ENCODE peak calls at places on chromosomes 12 and 14, in six cellular contexts. Z, E, O, N, X and K are unnamed samples.

GRCh38 chr12:124194521-124195225 is 100.2 kb upstream of the RFLNA start:
- DNase-seq in Z (no peak), E (no peak), O (no peak), N (no peak), X (no peak), K (no peak)

GRCh38 chr12:123027726-123028445 is 47.4 kb downstream of the ARL6IP4 start:
- DNase-seq in Z (no peak), E (no peak), O (no peak), N (no peak), X (no peak), K (no peak)

GRCh38 chr12:28222959-28223662 is 32.9 kb downstream of the CCDC91 start:
- DNase-seq in Z (no peak), E (no peak), O (peak; percentile 11), N (peak; percentile 4), X (no peak), K (no peak)

GRCh38 chr12:59780605-59781135 is 184.8 kb downstream of the SLC16A7 start:
- DNase-seq in Z (no peak), E (no peak), O (no peak), N (no peak), X (peak; percentile 70), K (no peak)

GRCh38 chr12:116236148-116236731 is 41.3 kb downstream of the MED13L start:
- DNase-seq in Z (peak; percentile 41), E (peak; percentile 35), O (peak; percentile 11), N (peak; percentile 33), X (peak; percentile 72), K (peak; percentile 81)

GRCh38 chr12:117892441-117892840 is 76.3 kb downstream of the KSR2 start:
- DNase-seq in Z (no peak), E (no peak), O (no peak), N (no peak), X (no peak), K (no peak)

GRCh38 chr12:124233846-124234620 is 60.9 kb upstream of the RFLNA start:
- DNase-seq in Z (no peak), E (no peak), O (no peak), N (no peak), X (no peak), K (no peak)

GRCh38 chr12:32490801-32491200 is 91.4 kb downstream of the FGD4 start:
- DNase-seq in Z (no peak), E (no peak), O (no peak), N (no peak), X (no peak), K (no peak)

GRCh38 chr12:57368349-57369095 is 62.3 kb downstream of the R3HDM2 start:
- DNase-seq in Z (no peak), E (no peak), O (no peak), N (no peak), X (no peak), K (no peak)

GRCh38 chr14:94701854-94702370 is 68.0 kb downstream of the GSC start:
- DNase-seq in Z (no peak), E (no peak), O (no peak), N (no peak), X (no peak), K (no peak)

GRCh38 chr14:105602799-105603763 is 76.7 kb downstream of the TMEM121 start:
- DNase-seq in Z (peak; percentile 4), E (no peak), O (no peak), N (no peak), X (no peak), K (no peak)

GRCh38 chr12:79121486-79121885 is 256.9 kb downstream of the SYT1 start:
- DNase-seq in Z (no peak), E (no peak), O (no peak), N (no peak), X (no peak), K (no peak)

GRCh38 chr12:89499857-89500256 is 24.7 kb downstream of the GALNT4 start:
- DNase-seq in Z (no peak), E (no peak), O (no peak), N (no peak), X (no peak), K (no peak)

GRCh38 chr14:90781344-90781761 is 34.9 kb downstream of the TTC7B start:
- DNase-seq in Z (no peak), E (no peak), O (no peak), N (no peak), X (no peak), K (no peak)

GRCh38 chr12:121188227-121188626 is 21.7 kb upstream of the P2RX4 start:
- DNase-seq in Z (no peak), E (no peak), O (no peak), N (no peak), X (no peak), K (no peak)

GRCh38 chr14:22820731-22821130 is 5.5 kb upstream of the SLC7A7 start:
- DNase-seq in Z (no peak), E (no peak), O (no peak), N (no peak), X (no peak), K (no peak)

GRCh38 chr14:74035556-74035955 is 16.4 kb downstream of the BBOF1 start:
- DNase-seq in Z (no peak), E (no peak), O (no peak), N (no peak), X (no peak), K (peak; percentile 26)

GRCh38 chr12:120680165-120680738 is 6.7 kb upstream of the MLEC start:
- DNase-seq in Z (no peak), E (no peak), O (no peak), N (no peak), X (no peak), K (no peak)

GRCh38 chr12:127083028-127083949 is 1183.7 kb upstream of the TMEM132C start:
- DNase-seq in Z (no peak), E (peak; percentile 83), O (peak; percentile 4), N (peak; percentile 32), X (peak; percentile 54), K (peak; percentile 84)

GRCh38 chr12:107468976-107469375 is 216.6 kb upstream of the PWP1 start:
- DNase-seq in Z (no peak), E (no peak), O (no peak), N (no peak), X (no peak), K (no peak)

GRCh38 chr14:100546051-100546443 is 41.2 kb downstream of the BEGAIN start:
- DNase-seq in Z (no peak), E (no peak), O (no peak), N (no peak), X (no peak), K (no peak)

GRCh38 chr14:73787760-73788508 is 63.7 kb upstream of the PTGR2 start:
- DNase-seq in Z (no peak), E (no peak), O (no peak), N (no peak), X (no peak), K (no peak)